ENCODE peak calls at places on chromosome 10, in nine cellular contexts. S is CD8-positive, alpha-beta T cell; E is upper lobe of right lung; K is CD4-positive, CD25-positive, alpha-beta regulatory T cell; I is adrenal gland; G is prostate gland; D is upper lobe of left lung; N is tibial artery; W is SJSA1. A is an unnamed sample.

GRCh38 chr10:69810097-69810496 is 8.4 kb downstream of the COL13A1 start:
- DNase-seq in S (no peak), E (no peak), K (no peak), I (no peak), G (no peak), D (no peak), N (no peak), W (no peak), A (no peak)

GRCh38 chr10:127619550-127619949 is 70.4 kb downstream of the NPS start:
- DNase-seq in S (no peak), E (no peak), K (no peak), I (no peak), G (no peak), D (no peak), N (no peak), W (no peak), A (no peak)

GRCh38 chr10:89032141-89032814 is 41.7 kb downstream of the FAS start:
- DNase-seq in S (no peak), E (peak; percentile 84), K (no peak), I (no peak), G (peak; percentile 17), D (peak; percentile 82), N (no peak), W (peak; percentile 61), A (no peak)

GRCh38 chr10:96846395-96846794 is 14.3 kb downstream of the LCOR start:
- DNase-seq in S (no peak), E (no peak), K (no peak), I (no peak), G (peak; percentile 11), D (no peak), N (no peak), W (no peak), A (no peak)

GRCh38 chr10:3886666-3887251 is 101.8 kb upstream of the KLF6 start:
- DNase-seq in S (no peak), E (no peak), K (no peak), I (peak; percentile 72), G (no peak), D (no peak), N (peak; percentile 56), W (peak; percentile 70), A (no peak)

GRCh38 chr10:74955796-74956195 is 129.4 kb downstream of the KAT6B start:
- DNase-seq in S (no peak), E (no peak), K (no peak), I (no peak), G (no peak), D (no peak), N (no peak), W (no peak), A (no peak)

GRCh38 chr10:11307937-11308336 is 290.3 kb downstream of the CELF2 start:
- DNase-seq in S (no peak), E (no peak), K (no peak), I (no peak), G (no peak), D (no peak), N (no peak), W (no peak), A (no peak)

GRCh38 chr10:132905661-132906060 is 36.7 kb downstream of the CFAP46 start:
- DNase-seq in S (no peak), E (peak; percentile 25), K (no peak), I (no peak), G (no peak), D (no peak), N (no peak), W (no peak), A (no peak)

GRCh38 chr10:124447741-124448466 is 1.9 kb downstream of the NKX1-2 start:
- DNase-seq in S (no peak), E (no peak), K (no peak), I (no peak), G (no peak), D (no peak), N (no peak), W (no peak), A (no peak)

GRCh38 chr10:18233775-18234174 is 93.6 kb downstream of the CACNB2 start:
- DNase-seq in S (no peak), E (no peak), K (no peak), I (peak; percentile 79), G (peak; percentile 51), D (no peak), N (no peak), W (no peak), A (no peak)

GRCh38 chr10:128072941-128073615 is 53.1 kb downstream of the MKI67 start:
- DNase-seq in S (no peak), E (peak; percentile 39), K (no peak), I (no peak), G (no peak), D (peak; percentile 17), N (no peak), W (no peak), A (no peak)

GRCh38 chr10:76405932-76406331 is 974.5 kb downstream of the LRMDA start:
- DNase-seq in S (no peak), E (no peak), K (no peak), I (no peak), G (no peak), D (peak; percentile 23), N (no peak), W (no peak), A (no peak)

GRCh38 chr10:74190494-74190893 is 39.5 kb downstream of the ADK start:
- DNase-seq in S (no peak), E (no peak), K (no peak), I (no peak), G (no peak), D (no peak), N (no peak), W (no peak), A (no peak)

GRCh38 chr10:130027716-130028464 is 63.8 kb upstream of the EBF3 start:
- DNase-seq in S (no peak), E (peak; percentile 65), K (no peak), I (peak; percentile 19), G (no peak), D (no peak), N (peak; percentile 32), W (no peak), A (no peak)

GRCh38 chr10:51389415-51390342 is 309.7 kb downstream of the CSTF2T start:
- DNase-seq in S (no peak), E (no peak), K (no peak), I (peak; percentile 26), G (peak; percentile 67), D (peak; percentile 24), N (no peak), W (no peak), A (peak; percentile 48)

GRCh38 chr10:30432631-30433285 is 1.2 kb upstream of the MAP3K8 start:
- DNase-seq in S (no peak), E (peak; percentile 72), K (no peak), I (peak; percentile 34), G (no peak), D (peak; percentile 74), N (peak; percentile 48), W (no peak), A (peak; percentile 49)
- H3K4me1 ChIP-seq in S (peaks cover 20% of the 10 kb centered on the region), E (peaks cover 30% of the 10 kb centered on the region), K (peaks cover 45% of the 10 kb centered on the region), I (peaks cover 4% of the 10 kb centered on the region), G (peaks cover 2% of the 10 kb centered on the region), D (peaks cover 48% of the 10 kb centered on the region), N (no peaks in the 10 kb centered on the region), W (peaks cover 34% of the 10 kb centered on the region), A (peaks cover 34% of the 10 kb centered on the region)

GRCh38 chr10:72134785-72135765 is 46.7 kb upstream of the SPOCK2 start:
- DNase-seq in S (no peak), E (no peak), K (no peak), I (no peak), G (no peak), D (no peak), N (no peak), W (no peak), A (no peak)

GRCh38 chr10:72140174-72140573 is 51.8 kb upstream of the SPOCK2 start:
- DNase-seq in S (no peak), E (no peak), K (no peak), I (no peak), G (no peak), D (no peak), N (no peak), W (no peak), A (no peak)

GRCh38 chr10:72133517-72133916 is 45.2 kb upstream of the SPOCK2 start:
- DNase-seq in S (no peak), E (no peak), K (no peak), I (no peak), G (no peak), D (no peak), N (no peak), W (no peak), A (no peak)

GRCh38 chr10:72140850-72141249 is 52.5 kb upstream of the SPOCK2 start:
- DNase-seq in S (no peak), E (no peak), K (no peak), I (no peak), G (no peak), D (no peak), N (no peak), W (no peak), A (no peak)

GRCh38 chr10:72137583-72137982 is 49.2 kb upstream of the SPOCK2 start:
- DNase-seq in S (no peak), E (no peak), K (no peak), I (no peak), G (no peak), D (no peak), N (no peak), W (no peak), A (no peak)
- H3K27ac ChIP-seq in S (no peak overlapping the region), E (no peak overlapping the region), K (no peak overlapping the region), I (no peak overlapping the region), G (no peak overlapping the region), D (no peak overlapping the region), N (no peak overlapping the region), W (no peak overlapping the region), A (no peak overlapping the region)

GRCh38 chr10:104323721-104324686 is 14.3 kb downstream of the ITPRIP start:
- DNase-seq in S (no peak), E (peak; percentile 84), K (no peak), I (no peak), G (no peak), D (peak; percentile 80), N (no peak), W (no peak), A (no peak)
- H3K4me1 ChIP-seq in S (peaks cover 95% of the 10 kb centered on the region), E (peaks cover 100% of the 10 kb centered on the region), K (peaks cover 97% of the 10 kb centered on the region), I (peaks cover 41% of the 10 kb centered on the region), G (peaks cover 26% of the 10 kb centered on the region), D (peaks cover 100% of the 10 kb centered on the region), N (peaks cover 9% of the 10 kb centered on the region), W (peaks cover 32% of the 10 kb centered on the region), A (peaks cover 97% of the 10 kb centered on the region)

GRCh38 chr10:113641702-113642101 is 22.1 kb downstream of the NRAP start:
- DNase-seq in S (no peak), E (no peak), K (no peak), I (no peak), G (no peak), D (no peak), N (no peak), W (no peak), A (no peak)

GRCh38 chr10:113646337-113647201 is 17.3 kb downstream of the NRAP start:
- DNase-seq in S (no peak), E (no peak), K (no peak), I (no peak), G (no peak), D (no peak), N (peak; percentile 45), W (no peak), A (no peak)

GRCh38 chr10:113648478-113648877 is 15.4 kb downstream of the NRAP start:
- DNase-seq in S (no peak), E (no peak), K (no peak), I (no peak), G (no peak), D (no peak), N (no peak), W (no peak), A (no peak)

GRCh38 chr10:113643183-113643582 is 20.7 kb downstream of the NRAP start:
- DNase-seq in S (no peak), E (no peak), K (no peak), I (no peak), G (no peak), D (no peak), N (no peak), W (no peak), A (no peak)

GRCh38 chr10:113644185-113645120 is 19.4 kb downstream of the NRAP start:
- DNase-seq in S (no peak), E (no peak), K (no peak), I (no peak), G (no peak), D (no peak), N (no peak), W (no peak), A (no peak)
- H3K27ac ChIP-seq in S (no peak overlapping the region), E (no peak overlapping the region), K (no peak overlapping the region), I (no peak overlapping the region), G (no peak overlapping the region), D (no peak overlapping the region), N (peak overlapping the region; percentile 60), W (peak overlapping the region; percentile 3), A (no peak overlapping the region)